ENCODE peak calls at places on chromosomes 1 and 21, in nine cellular contexts. Y is neural progenitor cell, T is HCT116, Z is fibroblast of lung, I is K562, M is hepatocyte, A is endothelial cell of umbilical vein, P is GM23338, E is PC-9. O is an unnamed sample. For H3K27me3, the result is how much of the 10 kb centered on the place peaks cover.

GRCh38 chr1:6488602-6489382 is 2.7 kb downstream of the PLEKHG5 start:
- DNase-seq in T (no peak), Z (no peak), P (no peak), I (no peak), A (no peak), M (no peak), Y (no peak), E (peak), O (no peak)

GRCh38 chr1:82377201-82377884 is 576.6 kb downstream of the ADGRL2 start:
- DNase-seq in P (peak), M (peak), T (no peak), E (no peak), I (no peak), Z (peak), Y (no peak), A (peak), O (peak)

GRCh38 chr21:38247738-38248509 is 8.9 kb upstream of the KCNJ15 start:
- DNase-seq in T (no peak), M (no peak), A (no peak), P (no peak), Y (no peak), Z (no peak), E (no peak), I (no peak), O (no peak)

GRCh38 chr1:60988827-60989363 is 93.5 kb upstream of the NFIA start:
- DNase-seq in T (no peak), A (peak), Z (peak), E (no peak), Y (no peak), M (no peak), I (no peak), P (no peak), O (no peak)

GRCh38 chr1:150596095-150596892 is 16.9 kb upstream of the MCL1 start:
- DNase-seq in M (no peak), T (no peak), A (no peak), Z (no peak), P (no peak), Y (no peak), E (no peak), I (no peak), O (no peak)

GRCh38 chr1:187244623-187245022 is 415.9 kb downstream of the PLA2G4A start:
- DNase-seq in I (no peak), A (peak), T (no peak), Z (peak), E (peak), M (peak), Y (no peak), P (peak), O (peak)

GRCh38 chr1:238409947-238410346 is 519.2 kb upstream of the ZP4 start:
- DNase-seq in I (no peak), M (no peak), A (no peak), Z (peak), P (no peak), E (no peak), T (no peak), Y (no peak), O (peak)

GRCh38 chr1:172383541-172383940 is 36.9 kb upstream of the C1orf105 start:
- DNase-seq in T (no peak), M (peak), E (no peak), I (no peak), P (peak), Z (peak), A (peak), Y (no peak), O (peak)

GRCh38 chr1:59125154-59125553 is 171.7 kb upstream of the FGGY start:
- DNase-seq in Z (no peak), M (no peak), T (no peak), I (no peak), E (no peak), Y (no peak), A (no peak), P (no peak), O (no peak)

GRCh38 chr1:27438621-27439061 is 46.2 kb downstream of the GPR3 start:
- DNase-seq in T (no peak), Z (no peak), E (no peak), Y (no peak), P (no peak), A (no peak), M (no peak), I (no peak), O (no peak)

GRCh38 chr21:29418813-29419212 is 120.1 kb downstream of the BACH1 start:
- DNase-seq in I (no peak), E (no peak), Y (no peak), P (no peak), M (no peak), T (no peak), A (no peak), Z (no peak), O (no peak)

GRCh38 chr1:65593516-65593915 is 173.0 kb downstream of the LEPR start:
- DNase-seq in T (no peak), Y (no peak), E (no peak), A (no peak), Z (no peak), I (no peak), P (no peak), M (no peak), O (no peak)

GRCh38 chr1:211947396-211948295 is 87.7 kb downstream of the INTS7 start:
- DNase-seq in A (no peak), T (no peak), Y (peak), E (no peak), Z (no peak), I (no peak), P (peak), M (no peak), O (no peak)

GRCh38 chr1:159945483-159946241 is at the start of gene IGSF9:
- DNase-seq in P (peak), A (peak), E (peak), Z (peak), Y (peak), I (peak), M (peak), T (peak), O (peak)

GRCh38 chr1:210937846-210938245 is 196.1 kb downstream of the KCNH1 start:
- DNase-seq in Y (no peak), P (peak), M (no peak), I (no peak), T (no peak), E (no peak), Z (peak), A (no peak), O (peak)

GRCh38 chr1:205239078-205239477 is 11.3 kb downstream of the TMCC2 start:
- DNase-seq in Z (no peak), T (no peak), Y (no peak), P (no peak), A (no peak), I (no peak), E (no peak), M (no peak), O (no peak)

GRCh38 chr1:155050560-155051341 is at the start of gene ADAM15:
- DNase-seq in Z (peak), Y (peak), I (peak), T (peak), P (peak), M (peak), E (peak), A (peak), O (peak)

GRCh38 chr21:23861908-23862504 is 1745.3 kb downstream of the MRPL39 start:
- DNase-seq in T (no peak), A (no peak), M (no peak), Y (no peak), Z (no peak), P (no peak), I (no peak), E (no peak), O (no peak)

GRCh38 chr1:93575586-93576271 is 105.9 kb downstream of the BCAR3 start:
- DNase-seq in I (no peak), T (no peak), P (no peak), Y (peak), E (no peak), A (no peak), Z (peak), M (no peak), O (no peak)

GRCh38 chr21:26846036-26846931 is 1.1 kb upstream of the ADAMTS1 start:
- DNase-seq in A (peak), Z (peak), Y (peak), E (no peak), T (no peak), M (peak), I (no peak), P (peak), O (peak)

GRCh38 chr1:154931940-154932487 is 4.5 kb downstream of the PMVK start:
- DNase-seq in I (no peak), Z (no peak), E (peak), P (no peak), Y (no peak), T (peak), A (no peak), M (peak), O (no peak)

GRCh38 chr1:18734001-18734400 is 103.4 kb downstream of the PAX7 start:
- DNase-seq in Y (no peak), A (no peak), T (no peak), E (no peak), I (no peak), Z (no peak), M (no peak), P (no peak), O (no peak)

GRCh38 chr1:193070942-193071341 is 11.5 kb downstream of the RO60 start:
- DNase-seq in M (no peak), E (no peak), P (peak), A (no peak), Y (no peak), I (peak), T (no peak), Z (no peak), O (no peak)

GRCh38 chr1:156705321-156705917 is at the start of gene CRABP2:
- DNase-seq in I (peak), A (peak), E (peak), Z (peak), Y (peak), M (peak), T (no peak), P (peak), O (no peak)

GRCh38 chr1:244074559-244075171 is 23.6 kb downstream of the ZBTB18 start:
- DNase-seq in Y (no peak), P (no peak), T (no peak), E (no peak), A (no peak), Z (no peak), I (no peak), M (no peak), O (no peak)

GRCh38 chr1:97647776-97648175 is 273.1 kb downstream of the DPYD start:
- DNase-seq in E (no peak), Y (no peak), P (no peak), A (no peak), T (no peak), M (no peak), Z (peak), I (no peak), O (peak)

GRCh38 chr1:71147637-71148360 is 67.0 kb upstream of the ZRANB2 start:
- DNase-seq in A (no peak), Y (no peak), Z (no peak), P (no peak), E (no peak), I (no peak), M (no peak), T (no peak), O (no peak)

DNA sequence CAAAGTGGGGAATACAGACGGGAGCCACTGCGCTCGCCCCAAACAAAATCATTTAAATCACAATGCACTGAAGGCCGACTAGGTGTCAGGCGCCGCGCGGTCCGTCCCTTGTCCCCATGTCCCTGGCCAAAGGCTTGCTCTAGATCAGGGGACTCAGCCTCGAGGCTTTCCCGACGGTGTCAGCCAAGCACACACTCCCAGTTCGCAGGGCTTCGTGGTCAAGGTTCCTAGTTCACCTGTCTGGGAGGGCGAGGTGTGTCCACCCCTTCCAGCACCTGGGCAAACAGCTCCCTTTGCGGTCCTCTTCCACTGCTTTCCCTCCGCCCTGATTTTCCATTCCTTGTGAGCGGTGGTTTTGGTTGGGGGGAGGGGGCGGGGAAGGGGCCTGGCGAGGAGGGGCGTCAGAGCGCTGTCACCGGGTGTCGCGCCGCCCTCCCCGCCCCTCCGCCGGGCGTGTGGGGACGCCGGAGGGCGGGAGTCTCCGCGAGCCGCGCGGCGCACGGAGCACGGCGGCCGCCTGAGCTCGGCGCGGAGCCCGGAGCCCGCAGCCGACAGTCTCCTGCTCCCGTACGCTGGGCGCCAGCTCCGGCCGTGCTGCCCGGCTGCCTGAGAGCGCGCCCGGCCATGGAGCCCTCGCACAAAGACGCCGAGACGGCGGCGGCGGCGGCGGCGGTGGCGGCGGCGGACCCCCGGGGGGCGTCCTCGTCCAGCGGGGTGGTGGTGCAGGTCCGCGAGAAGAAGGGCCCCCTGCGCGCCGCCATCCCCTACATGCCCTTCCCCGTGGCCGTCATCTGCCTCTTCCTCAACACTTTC is at the start of gene STUM:
- DNase-seq in E (no peak), P (peak), Z (peak), I (no peak), M (peak), A (peak), Y (peak), T (no peak), O (peak)
- TF ChIP-seq EZH2 in E (no peak), P (peak), Z (peak), I (no peak), M (peak), A (no peak), Y (no peak), T (no peak), O (no peak)

DNA sequence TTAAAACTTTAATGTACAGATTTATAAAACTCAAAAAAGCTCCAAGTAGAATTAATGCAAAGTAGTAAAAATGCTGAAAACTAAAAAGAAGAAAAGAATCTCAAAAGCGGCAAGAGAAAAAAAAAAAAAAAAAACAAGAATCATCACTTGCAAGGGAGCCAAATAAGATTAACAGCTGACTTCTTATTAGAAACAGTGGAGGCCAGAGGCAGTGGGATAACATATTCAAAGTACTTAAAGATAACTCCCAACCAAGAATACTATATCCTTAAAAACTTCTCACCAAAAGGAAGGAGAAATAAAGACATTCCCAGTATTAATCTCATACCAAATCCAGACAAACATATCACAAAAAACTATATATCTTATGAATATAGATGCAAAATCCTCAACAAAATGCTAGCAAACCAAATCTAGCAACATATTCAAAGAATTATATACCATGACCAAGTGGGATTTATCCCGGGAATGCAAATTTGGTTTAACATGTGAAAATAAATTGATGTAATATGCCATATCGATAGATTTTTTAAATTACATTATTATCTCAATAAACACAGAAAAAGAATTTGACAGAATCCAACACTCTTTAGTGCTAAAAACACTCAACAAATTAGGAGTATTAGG is 62.7 kb downstream of the CAMK2N1 start:
- DNase-seq in A (no peak), E (no peak), I (no peak), T (no peak), Y (no peak), Z (no peak), P (no peak), M (no peak), O (no peak)
- H3K27me3 ChIP-seq in A (under half), E (under half), I (under half), T (under half), Y (under half), Z (under half), P (under half), M (under half), O (under half)

GRCh38 chr21:17759546-17760178 is 59.5 kb downstream of the C21orf91 start:
- DNase-seq in Z (no peak), E (no peak), T (no peak), I (no peak), M (no peak), Y (no peak), A (no peak), P (no peak), O (no peak)

GRCh38 chr21:17758703-17759102 is 60.5 kb downstream of the C21orf91 start:
- DNase-seq in I (peak), A (no peak), Z (no peak), M (no peak), P (no peak), E (no peak), Y (no peak), T (no peak), O (no peak)

GRCh38 chr21:17752171-17752570 is 67.0 kb downstream of the C21orf91 start:
- DNase-seq in E (no peak), Z (no peak), A (no peak), Y (no peak), T (no peak), P (no peak), I (no peak), M (no peak), O (no peak)

GRCh38 chr21:17757671-17758070 is 61.5 kb downstream of the C21orf91 start:
- DNase-seq in Z (no peak), T (no peak), A (no peak), Y (no peak), I (no peak), P (no peak), E (no peak), M (no peak), O (no peak)

GRCh38 chr21:17753736-17754135 is 65.4 kb downstream of the C21orf91 start:
- DNase-seq in A (no peak), M (no peak), Z (no peak), T (no peak), E (no peak), I (no peak), Y (no peak), P (no peak), O (no peak)
- TF ChIP-seq EZH2 in A (no peak), M (no peak), Z (no peak), T (no peak), E (no peak), I (no peak), Y (no peak), P (no peak), O (no peak)

GRCh38 chr1:3243304-3243703 is 174.3 kb downstream of the PRDM16 start:
- DNase-seq in P (no peak), I (no peak), A (no peak), Y (no peak), M (no peak), E (no peak), Z (no peak), T (no peak), O (no peak)
- H3K27me3 ChIP-seq in P (under half), I (half or more), A (under half), Y (under half), M (under half), E (half or more), Z (under half), T (under half), O (under half)

DNA sequence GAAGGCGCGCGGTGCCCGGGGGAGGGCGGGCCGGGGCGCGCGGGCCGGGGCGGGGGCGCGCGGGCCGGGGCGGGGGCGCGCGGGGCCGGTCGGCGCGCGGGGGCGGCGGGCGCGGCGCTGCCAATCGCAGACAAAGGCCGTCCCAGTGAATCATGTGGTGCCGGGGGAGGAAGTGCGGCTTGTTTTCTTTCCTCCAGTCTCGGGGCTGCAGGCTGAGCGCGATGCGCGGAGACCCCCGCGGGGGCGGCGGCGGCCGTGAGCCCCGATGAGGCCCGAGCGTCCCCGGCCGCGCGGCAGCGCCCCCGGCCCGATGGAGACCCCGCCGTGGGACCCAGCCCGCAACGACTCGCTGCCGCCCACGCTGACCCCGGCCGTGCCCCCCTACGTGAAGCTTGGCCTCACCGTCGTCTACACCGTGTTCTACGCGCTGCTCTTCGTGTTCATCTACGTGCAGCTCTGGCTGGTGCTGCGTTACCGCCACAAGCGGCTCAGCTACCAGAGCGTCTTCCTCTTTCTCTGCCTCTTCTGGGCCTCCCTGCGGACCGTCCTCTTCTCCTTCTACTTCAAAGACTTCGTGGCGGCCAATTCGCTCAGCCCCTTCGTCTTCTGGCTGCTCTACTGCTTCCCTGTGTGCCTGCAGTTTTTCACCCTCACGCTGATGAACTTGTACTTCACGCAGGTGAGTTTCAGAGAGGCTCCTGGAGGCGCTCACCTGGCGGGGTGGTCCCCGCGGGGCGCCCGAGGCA is at the start of gene GPR137B:
- DNase-seq in I (peak), E (no peak), T (no peak), P (peak), Y (peak), A (peak), M (peak), Z (peak), O (peak)
- TF ChIP-seq EZH2 in I (no peak), E (no peak), T (no peak), P (no peak), Y (no peak), A (no peak), M (no peak), Z (no peak), O (no peak)